ENCODE peak calls at places on chromosome 15, in nine cellular contexts. G is cerebellar nuclear complex; X is NCI-H345; U is IMR-90; V is activated CD8-positive, alpha-beta memory T cell treated with anti-CD3 and anti-CD28 coated beads, Interleukin-2, amount 10 ng/mL, durations not matched to agents 7 days and 5 days; P is C1 segment of cervical spinal cord; D is sciatic nerve; O is pons; W is memory B cell. J is an unnamed sample.

GRCh38 chr15:78065973-78066946 is 11.3 kb downstream of the TBC1D2B start:
- DNase-seq in P (no peak), D (no peak), O (no peak), V (peak; percentile 59), W (no peak), X (peak; percentile 5), U (no peak), G (no peak), J (no peak)

GRCh38 chr15:101523560-101523940 is 34.0 kb upstream of the PCSK6 start:
- DNase-seq in D (no peak), O (peak; percentile 96), W (no peak), G (no peak), V (no peak), P (no peak), X (no peak), U (no peak), J (no peak)

GRCh38 chr15:44490628-44491027 is 46.3 kb upstream of the EIF3J start:
- DNase-seq in G (no peak), P (no peak), V (no peak), W (no peak), X (no peak), U (peak; percentile 87), D (no peak), O (no peak), J (no peak)

GRCh38 chr15:98581715-98582114 is 66.6 kb upstream of the IGF1R start:
- DNase-seq in W (no peak), G (no peak), U (no peak), D (no peak), O (no peak), V (no peak), P (no peak), X (no peak), J (no peak)

GRCh38 chr15:98938804-98939203 is 68.8 kb downstream of the PGPEP1L start:
- DNase-seq in W (no peak), U (no peak), G (no peak), X (no peak), P (no peak), O (no peak), D (no peak), V (no peak), J (no peak)

GRCh38 chr15:96020133-96020532 is 310.4 kb upstream of the NR2F2 start:
- DNase-seq in O (peak; percentile 95), W (no peak), P (no peak), D (no peak), X (no peak), V (no peak), G (no peak), U (no peak), J (peak; percentile 9)

GRCh38 chr15:38069506-38069905 is 135.1 kb downstream of the TMCO5A start:
- DNase-seq in O (peak; percentile 44), G (no peak), P (no peak), D (no peak), X (no peak), V (no peak), W (no peak), U (peak; percentile 86), J (no peak)

GRCh38 chr15:68967948-68968347 is 37.6 kb downstream of the SPESP1 start:
- DNase-seq in V (no peak), P (no peak), U (no peak), D (no peak), G (no peak), X (no peak), W (no peak), O (no peak), J (no peak)

GRCh38 chr15:54282228-54282836 is 304.1 kb downstream of the UNC13C start:
- DNase-seq in X (no peak), U (no peak), V (no peak), G (no peak), O (no peak), W (no peak), D (no peak), P (no peak), J (no peak)

GRCh38 chr15:41281236-41281635 is 50.2 kb downstream of the CHP1 start:
- DNase-seq in P (no peak), O (no peak), W (no peak), G (no peak), X (no peak), V (no peak), D (no peak), U (peak; percentile 92), J (no peak)

GRCh38 chr15:78800806-78801205 is 10.5 kb downstream of the ADAMTS7 start:
- DNase-seq in O (no peak), V (no peak), G (no peak), U (no peak), W (no peak), P (no peak), D (no peak), X (no peak), J (no peak)

GRCh38 chr15:77461486-77461885 is 40.8 kb downstream of the HMG20A start:
- DNase-seq in U (peak; percentile 67), V (no peak), P (no peak), G (no peak), X (no peak), D (no peak), O (no peak), W (no peak), J (no peak)

GRCh38 chr15:39140060-39140604 is 440.7 kb upstream of the THBS1 start:
- DNase-seq in P (no peak), O (no peak), V (no peak), D (no peak), W (no peak), X (no peak), U (peak; percentile 98), G (no peak), J (no peak)

GRCh38 chr15:64845183-64845611 is 3.5 kb downstream of the PLEKHO2 start:
- DNase-seq in V (no peak), W (no peak), P (no peak), U (no peak), G (no peak), X (no peak), D (no peak), O (peak; percentile 70), J (peak; percentile 29)

J was measured in G401.